ENCODE peak calls at places on chromosomes 6 and 20, in six cellular contexts. F is HCT116, R is MM.1S, T is neural progenitor cell, M is GM23248, K is SK-N-SH. A is an unnamed sample.
A peak's percentile ranks its signal among the peaks of the same experiment; 100 is the strongest.

GRCh38 chr6:168877821-168878282 is 375.8 kb downstream of the THBS2 start:
- DNase-seq in F (no peak), K (no peak), R (peak; percentile 63), T (no peak), M (peak; percentile 43), A (peak; percentile 53)

GRCh38 chr20:22810030-22810429 is 225.1 kb upstream of the SSTR4 start:
- DNase-seq in T (no peak), R (no peak), F (no peak), M (no peak), K (no peak), A (no peak)

GRCh38 chr6:30547454-30547853 is 8.8 kb downstream of the GNL1 start:
- DNase-seq in T (no peak), K (no peak), R (no peak), F (no peak), M (no peak), A (no peak)

GRCh38 chr6:40039042-40039441 is 104.8 kb upstream of the MOCS1 start:
- DNase-seq in R (no peak), K (no peak), M (no peak), T (no peak), F (no peak), A (no peak)

GRCh38 chr20:10573951-10574339 is 99.9 kb downstream of the JAG1 start:
- DNase-seq in F (no peak), R (no peak), K (no peak), T (no peak), M (no peak), A (no peak)

GRCh38 chr20:301886-302848 is 4.8 kb downstream of the ZCCHC3 start:
- DNase-seq in R (no peak), M (no peak), F (no peak), K (no peak), T (peak; percentile 67), A (no peak)

GRCh38 chr6:30555428-30556005 is 772 bp downstream of the GNL1 start:
- DNase-seq in M (peak; percentile 74), K (no peak), F (no peak), R (no peak), T (peak; percentile 83), A (no peak)

GRCh38 chr6:15430181-15430580 is 184.3 kb downstream of the JARID2 start:
- DNase-seq in K (no peak), R (no peak), F (no peak), M (peak; percentile 39), T (no peak), A (no peak)

GRCh38 chr20:38969708-38970107 is 7.6 kb downstream of the DHX35 start:
- DNase-seq in K (no peak), R (no peak), T (no peak), F (no peak), M (peak; percentile 26), A (no peak)

GRCh38 chr6:52409499-52409898 is 10.6 kb upstream of the EFHC1 start:
- DNase-seq in T (no peak), K (no peak), F (no peak), M (peak; percentile 73), R (no peak), A (no peak)
- H3K9ac ChIP-seq in T (no peak overlapping the region), K (no peak overlapping the region), F (no peak overlapping the region), M (no peak overlapping the region), R (no peak overlapping the region), A (no peak overlapping the region)

GRCh38 chr6:63347599-63347998 is 27.8 kb upstream of the LGSN start:
- DNase-seq in T (no peak), M (peak; percentile 94), F (peak; percentile 49), R (no peak), K (no peak), A (peak; percentile 83)

GRCh38 chr6:63349401-63349800 is 29.6 kb upstream of the LGSN start:
- DNase-seq in K (no peak), M (no peak), R (no peak), F (no peak), T (no peak), A (no peak)

GRCh38 chr6:63351995-63352586 is 32.3 kb upstream of the LGSN start:
- DNase-seq in T (no peak), M (peak; percentile 76), F (peak; percentile 33), R (peak; percentile 31), K (no peak), A (peak; percentile 45)

GRCh38 chr6:63348836-63349235 is 29.1 kb upstream of the LGSN start:
- DNase-seq in K (no peak), T (no peak), R (no peak), F (no peak), M (no peak), A (peak; percentile 5)

GRCh38 chr6:63346217-63346834 is 26.5 kb upstream of the LGSN start:
- DNase-seq in R (no peak), T (no peak), K (no peak), M (no peak), F (no peak), A (no peak)
- TF ChIP-seq EZH2phosphoT487 in R (no peak), T (no peak), K (no peak), M (no peak), F (no peak), A (no peak)

GRCh38 chr20:6287471-6287870 is 164.6 kb upstream of the FERMT1 start:
- DNase-seq in R (no peak), K (no peak), F (no peak), T (no peak), M (no peak), A (no peak)
- H3K9ac ChIP-seq in R (no peak overlapping the region), K (no peak overlapping the region), F (no peak overlapping the region), T (no peak overlapping the region), M (no peak overlapping the region), A (no peak overlapping the region)

DNA sequence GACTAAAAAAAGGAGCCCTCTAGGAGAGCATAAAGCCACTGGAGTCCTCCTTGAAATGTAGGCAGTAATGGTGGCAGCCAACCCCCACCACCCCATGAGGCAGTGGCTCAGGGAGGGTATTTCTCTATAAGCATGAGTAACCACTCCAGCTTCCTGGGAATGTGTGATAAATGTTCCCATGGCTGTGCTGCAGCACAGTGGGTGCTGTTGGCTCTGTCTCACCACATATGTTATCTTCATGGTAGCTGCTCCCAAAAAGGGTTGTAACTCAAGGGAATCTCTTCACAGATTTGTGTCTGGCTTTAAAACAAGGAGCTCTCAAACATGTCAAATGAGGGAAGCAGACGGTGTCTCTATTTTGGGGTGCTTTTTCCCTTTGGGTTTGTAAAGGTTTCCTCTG is 7.5 kb upstream of the PHACTR1 start:
- DNase-seq in M (peak; percentile 81), K (no peak), T (no peak), F (no peak), R (no peak), A (no peak)
- TF ChIP-seq EZH2phosphoT487 in M (no peak), K (no peak), T (no peak), F (no peak), R (no peak), A (no peak)

DNA sequence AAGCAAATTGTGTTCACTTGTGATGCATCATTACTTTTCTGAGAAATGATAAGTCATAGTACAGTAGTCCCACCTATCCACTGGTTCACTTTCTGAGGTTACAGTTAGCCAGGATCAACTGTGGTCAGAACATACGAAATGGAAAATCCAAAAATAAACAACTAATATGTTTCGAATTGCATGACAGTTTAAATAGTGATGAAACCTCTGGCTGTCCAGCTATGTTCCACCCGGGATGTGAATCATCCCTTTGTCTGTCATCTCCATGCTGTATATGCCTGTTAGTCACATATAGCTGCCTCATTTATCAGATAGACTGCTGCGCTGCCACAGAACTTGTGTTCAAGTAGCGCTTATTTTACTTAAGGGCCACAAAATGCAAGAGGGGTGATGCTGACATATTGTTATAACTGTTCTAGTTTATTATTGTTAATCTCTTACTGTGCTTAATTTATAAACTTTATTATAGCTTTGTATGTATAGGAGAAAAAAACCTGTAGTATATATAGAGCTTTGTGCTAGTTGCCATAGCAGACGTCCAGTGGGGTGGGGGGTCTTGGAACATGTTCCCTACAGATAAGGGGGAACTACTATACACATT is 29.2 kb downstream of the AFDN start:
- DNase-seq in T (no peak), F (peak; percentile 19), K (no peak), M (peak; percentile 96), R (no peak), A (peak; percentile 88)
- H3K9ac ChIP-seq in T (no peak overlapping the region), F (no peak overlapping the region), K (peak overlapping the region; percentile 41), M (peak overlapping the region; percentile 76), R (no peak overlapping the region), A (peak overlapping the region; percentile 42)

GRCh38 chr6:148573922-148574321 is 172.9 kb upstream of the UST start:
- DNase-seq in R (no peak), T (no peak), K (no peak), M (no peak), F (no peak), A (no peak)
- TF ChIP-seq EZH2phosphoT487 in R (no peak), T (no peak), K (no peak), M (no peak), F (no peak), A (no peak)

GRCh38 chr6:23414204-23414501 is 711.9 kb upstream of the NRSN1 start:
- DNase-seq in F (no peak), T (no peak), R (peak; percentile 90), K (peak; percentile 26), M (peak; percentile 25), A (peak; percentile 70)
- H3K9ac ChIP-seq in F (no peak overlapping the region), T (no peak overlapping the region), R (no peak overlapping the region), K (no peak overlapping the region), M (no peak overlapping the region), A (peak overlapping the region; percentile 16)

GRCh38 chr20:9458075-9458818 is 56.1 kb upstream of the LAMP5 start:
- DNase-seq in M (peak; percentile 31), T (peak; percentile 68), K (no peak), R (peak; percentile 84), F (peak; percentile 10), A (peak; percentile 61)
- TF ChIP-seq EZH2phosphoT487 in M (no peak), T (no peak), K (no peak), R (no peak), F (no peak), A (no peak)

GRCh38 chr6:127951172-127951995 is 50.5 kb upstream of the THEMIS start:
- DNase-seq in F (no peak), T (no peak), K (no peak), R (peak; percentile 43), M (no peak), A (no peak)
- H3K9ac ChIP-seq in F (no peak overlapping the region), T (no peak overlapping the region), K (no peak overlapping the region), R (no peak overlapping the region), M (no peak overlapping the region), A (no peak overlapping the region)

A was measured in PC-3.